ENCODE peak calls at places on chromosomes 12 and 14, in four cellular contexts. L is CD8-positive, alpha-beta T cell; E is GDM1; X is right lobe of liver. U is an unnamed sample.
A peak's percentile ranks its signal among the peaks of the same experiment; 100 is the strongest.

GRCh38 chr14:104389326-104390220 is 190.0 kb upstream of the C14orf180 start:
- DNase-seq in L (peak; percentile 64), E (no peak), X (no peak), U (no peak)

GRCh38 chr14:37595809-37596595 is 573 bp downstream of the TTC6 start:
- DNase-seq in X (peak; percentile 94), E (no peak), L (no peak), U (peak; percentile 58)

GRCh38 chr12:131333136-131333535 is 377.8 kb upstream of the SFSWAP start:
- DNase-seq in E (no peak), L (no peak), X (no peak), U (no peak)

GRCh38 chr14:68307769-68308168 is 485.1 kb downstream of the ZFP36L1 start:
- DNase-seq in L (no peak), X (no peak), E (no peak), U (no peak)

GRCh38 chr14:38662781-38663180 is 406.9 kb upstream of the CLEC14A start:
- DNase-seq in E (no peak), L (no peak), X (no peak), U (no peak)

GRCh38 chr14:73239463-73240241 is 2.3 kb downstream of the PAPLN start:
- DNase-seq in E (no peak), X (peak; percentile 57), L (no peak), U (no peak)

GRCh38 chr14:103555559-103556337 is 6.7 kb downstream of the BAG5 start:
- DNase-seq in L (no peak), X (no peak), E (no peak), U (no peak)

GRCh38 chr12:91523831-91524230 is 341.2 kb upstream of the DCN start:
- DNase-seq in X (no peak), E (no peak), L (no peak), U (no peak)

GRCh38 chr12:65637774-65638173 is 186.5 kb upstream of the HMGA2 start:
- DNase-seq in X (no peak), E (no peak), L (no peak), U (no peak)

GRCh38 chr12:131087991-131088700 is 134.4 kb downstream of the ADGRD1 start:
- DNase-seq in X (peak; percentile 34), E (no peak), L (peak; percentile 44), U (no peak)

GRCh38 chr14:34678306-34678705 is 36.1 kb downstream of the CFL2 start:
- DNase-seq in E (no peak), X (no peak), L (no peak), U (no peak)

GRCh38 chr14:67004521-67004920 is 184.7 kb upstream of the GARIN2 start:
- DNase-seq in L (no peak), E (no peak), X (no peak), U (no peak)

GRCh38 chr12:10501031-10501430 is 4.7 kb upstream of the EIF2S3B start:
- DNase-seq in X (no peak), L (no peak), E (no peak), U (peak; percentile 1)

GRCh38 chr14:51398898-51399297 is 158.9 kb downstream of the TMX1 start:
- DNase-seq in X (no peak), L (no peak), E (no peak), U (no peak)

GRCh38 chr12:12546314-12546772 is 16.3 kb downstream of the DUSP16 start:
- DNase-seq in L (no peak), X (no peak), E (no peak), U (no peak)

GRCh38 chr12:96766232-96766631 is 140.8 kb upstream of the NEDD1 start:
- DNase-seq in X (no peak), L (no peak), E (no peak), U (no peak)

GRCh38 chr12:97681612-97682504 is 219.3 kb downstream of the RMST start:
- DNase-seq in X (no peak), E (no peak), L (no peak), U (no peak)

GRCh38 chr12:62720661-62721330 is 214.2 kb downstream of the PPM1H start:
- DNase-seq in X (no peak), L (no peak), E (no peak), U (no peak)

GRCh38 chr14:79395061-79395460 is 816.2 kb downstream of the DIO2 start:
- DNase-seq in X (no peak), E (no peak), L (no peak), U (no peak)

GRCh38 chr12:50985322-50985721 is 33.0 kb downstream of the HIGD1C start:
- DNase-seq in E (no peak), X (no peak), L (no peak), U (no peak)

GRCh38 chr12:27861428-27862167 is 81.6 kb upstream of the MANSC4 start:
- DNase-seq in X (no peak), E (no peak), L (no peak), U (no peak)